ENCODE peak calls at places on chromosomes 7 and 10, in eight cellular contexts. K is transverse colon, B is A549, S is prostate gland, M is HCT116, C is adrenal gland, T is stomach, Y is testis. U is an unnamed sample.

GRCh38 chr10:75974080-75974479 is 542.7 kb downstream of the LRMDA start:
- DNase-seq in T (no peak), M (no peak), K (no peak), B (no peak), C (no peak), Y (no peak), S (no peak), U (no peak)

GRCh38 chr10:117734626-117735405 is 192.3 kb downstream of the EMX2 start:
- DNase-seq in M (no peak), S (no peak), T (no peak), K (no peak), B (no peak), C (no peak), Y (peak), U (no peak)

GRCh38 chr7:136655414-136655813 is 213.0 kb upstream of the CHRM2 start:
- DNase-seq in Y (no peak), C (no peak), B (no peak), K (no peak), M (no peak), T (no peak), S (no peak), U (no peak)

GRCh38 chr7:2929321-2930201 is 85.5 kb upstream of the GNA12 start:
- DNase-seq in C (no peak), Y (no peak), T (no peak), S (no peak), B (no peak), K (no peak), M (no peak), U (peak)

GRCh38 chr7:40922316-40922670 is 780.6 kb downstream of the INHBA start:
- DNase-seq in M (no peak), Y (no peak), B (no peak), C (no peak), T (no peak), K (no peak), S (no peak), U (no peak)

GRCh38 chr10:23399701-23400144 is 39.2 kb upstream of the OTUD1 start:
- DNase-seq in M (no peak), K (no peak), T (no peak), C (peak), B (peak), S (no peak), Y (peak), U (no peak)

GRCh38 chr7:50982626-50983025 is 199.9 kb upstream of the GRB10 start:
- DNase-seq in T (no peak), B (peak), K (no peak), C (no peak), Y (no peak), M (no peak), S (no peak), U (no peak)

GRCh38 chr7:117127585-117128168 is 174.4 kb downstream of the ST7 start:
- DNase-seq in Y (peak), M (peak), T (peak), B (peak), C (peak), K (peak), S (peak), U (no peak)

GRCh38 chr10:125023269-125023668 is 81.3 kb downstream of the ZRANB1 start:
- DNase-seq in Y (no peak), S (no peak), M (no peak), B (no peak), T (peak), C (no peak), K (no peak), U (no peak)

GRCh38 chr7:155066417-155066950 is 3.6 kb upstream of the HTR5A start:
- DNase-seq in K (no peak), T (no peak), M (no peak), Y (no peak), S (no peak), C (no peak), B (no peak), U (no peak)

GRCh38 chr7:26147030-26147429 is 5.0 kb upstream of the NFE2L3 start:
- DNase-seq in B (peak), S (no peak), C (peak), M (no peak), K (no peak), Y (no peak), T (no peak), U (no peak)

GRCh38 chr7:144489504-144489903 is 86.0 kb upstream of the NOBOX start:
- DNase-seq in K (no peak), T (no peak), M (no peak), C (no peak), B (no peak), S (no peak), Y (no peak), U (no peak)

DNA sequence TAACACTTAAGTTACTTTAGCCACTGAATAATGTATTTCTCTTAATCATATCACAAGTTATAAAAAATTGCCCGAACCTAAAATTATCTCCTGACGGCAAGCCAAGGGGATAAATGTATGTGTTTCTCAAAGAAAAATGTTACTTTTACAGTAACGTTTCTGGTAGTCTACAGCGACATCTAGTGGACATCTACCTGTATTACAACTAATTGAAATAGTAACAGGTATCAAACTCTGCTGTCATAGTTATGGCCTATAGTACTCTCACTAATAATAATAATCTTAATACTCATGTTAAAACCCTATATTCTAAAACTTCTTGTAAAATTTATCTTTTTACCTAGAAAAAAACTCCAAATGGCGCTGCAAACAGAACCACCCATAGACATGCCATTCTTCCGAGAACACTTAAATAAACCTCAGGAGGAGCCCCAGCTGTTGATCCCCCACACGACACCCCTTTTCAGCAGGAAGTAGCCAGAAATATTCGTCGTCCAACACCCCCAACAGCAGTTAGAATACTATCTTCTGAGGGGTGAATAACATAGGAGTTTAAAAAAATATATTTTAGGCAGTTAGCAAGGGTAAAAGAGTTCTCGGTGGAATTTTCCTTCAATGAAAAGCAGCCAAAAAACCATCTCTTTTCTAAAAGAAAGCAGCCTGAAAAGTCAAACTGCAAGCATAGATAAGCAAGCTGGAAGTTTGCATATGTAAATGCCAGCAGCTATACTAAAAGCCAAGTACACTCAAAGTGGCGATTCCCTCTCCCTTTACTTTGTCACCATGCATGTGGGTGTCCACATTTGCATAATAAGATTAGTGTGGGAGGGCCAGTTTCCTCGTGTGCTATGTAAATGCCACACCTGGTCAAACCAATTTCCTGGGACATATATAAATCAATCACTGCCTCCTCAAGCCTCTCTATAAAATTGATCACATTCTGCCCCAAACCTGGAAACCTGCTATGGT is 40.5 kb upstream of the ZNF107 start:
- DNase-seq in B (no peak), S (no peak), T (no peak), Y (no peak), M (no peak), K (no peak), C (no peak), U (no peak)
- TF ChIP-seq CTCF in B (peak), S (peak), T (peak), Y (peak), M (peak), K (peak), C (peak), U (peak)

DNA sequence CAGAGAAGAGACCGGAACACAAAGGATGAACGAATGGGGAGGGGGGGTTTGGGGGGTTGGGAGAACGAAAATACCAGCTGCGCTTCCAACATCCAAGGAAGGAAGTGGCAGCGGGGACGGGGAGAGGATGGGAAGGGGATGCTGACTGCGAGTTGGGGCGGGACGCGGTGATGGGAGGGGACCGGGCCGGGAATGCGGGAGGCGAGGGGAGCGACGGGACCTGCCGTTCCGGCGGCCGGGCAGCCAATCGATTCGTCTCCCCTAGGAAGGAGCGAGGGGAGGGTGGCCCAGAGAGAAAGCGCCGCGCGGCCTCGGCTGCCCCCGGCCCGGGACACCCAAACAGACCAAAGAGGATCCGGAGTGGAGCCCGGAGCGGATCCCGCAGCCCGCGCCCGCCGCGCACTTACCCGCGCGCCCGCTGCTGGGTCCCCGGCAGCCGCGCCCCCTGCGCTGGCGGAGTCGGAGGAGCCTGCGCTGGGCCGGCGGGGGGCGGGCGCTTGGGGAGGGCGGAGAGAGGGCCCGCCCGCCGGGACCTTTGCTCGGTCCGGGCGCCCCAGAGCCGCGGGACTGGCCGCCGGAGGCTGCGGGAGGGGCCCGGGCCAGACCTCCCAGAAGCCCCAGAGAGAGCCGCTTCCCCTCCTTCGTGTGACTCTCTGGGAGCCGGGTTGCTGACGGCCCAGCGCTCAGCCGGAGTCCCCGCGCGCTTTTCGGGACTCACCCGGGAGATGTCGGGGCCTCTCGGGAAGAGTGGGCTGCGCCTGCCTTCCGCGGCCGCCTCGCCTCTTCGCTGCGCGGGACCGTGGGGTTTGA is at the start of gene GSDME:
- DNase-seq in Y (peak), M (no peak), K (peak), T (peak), C (peak), S (peak), B (peak), U (peak)
- TF ChIP-seq POLR2A in Y (no peak), M (peak), K (no peak), T (no peak), C (no peak), S (no peak), B (no peak), U (peak)

GRCh38 chr10:102674566-102674965 is 30.3 kb downstream of the TRIM8 start:
- DNase-seq in C (no peak), Y (no peak), S (no peak), K (no peak), T (no peak), M (no peak), B (no peak), U (no peak)
- H3K4me3 ChIP-seq in C (peak), Y (no peak), S (peak), K (peak), T (peak), M (no peak), B (no peak), U (no peak)

GRCh38 chr7:82808633-82809032 is 354.1 kb downstream of the PCLO start:
- DNase-seq in B (no peak), C (no peak), M (no peak), K (no peak), T (no peak), Y (no peak), S (no peak), U (no peak)

GRCh38 chr7:82805527-82805960 is 357.1 kb downstream of the PCLO start:
- DNase-seq in Y (no peak), S (no peak), B (peak), C (no peak), K (no peak), T (no peak), M (peak), U (no peak)

GRCh38 chr7:82816272-82816671 is 346.4 kb downstream of the PCLO start:
- DNase-seq in C (no peak), Y (no peak), S (no peak), M (peak), B (no peak), K (no peak), T (no peak), U (no peak)

GRCh38 chr7:82810558-82811259 is 352.0 kb downstream of the PCLO start:
- DNase-seq in Y (peak), K (no peak), B (peak), S (peak), M (peak), C (no peak), T (no peak), U (no peak)
- TF ChIP-seq CTCF in Y (peak), K (peak), B (peak), S (peak), M (peak), C (peak), T (no peak), U (peak)

GRCh38 chr7:159226303-159226702 is 81.6 kb upstream of the VIPR2 start:
- DNase-seq in M (no peak), B (no peak), Y (no peak), C (no peak), T (no peak), K (no peak), S (no peak), U (no peak)
- TF ChIP-seq POLR2A in M (no peak), B (no peak), Y (no peak), C (no peak), T (no peak), K (no peak), S (no peak), U (no peak)

DNA sequence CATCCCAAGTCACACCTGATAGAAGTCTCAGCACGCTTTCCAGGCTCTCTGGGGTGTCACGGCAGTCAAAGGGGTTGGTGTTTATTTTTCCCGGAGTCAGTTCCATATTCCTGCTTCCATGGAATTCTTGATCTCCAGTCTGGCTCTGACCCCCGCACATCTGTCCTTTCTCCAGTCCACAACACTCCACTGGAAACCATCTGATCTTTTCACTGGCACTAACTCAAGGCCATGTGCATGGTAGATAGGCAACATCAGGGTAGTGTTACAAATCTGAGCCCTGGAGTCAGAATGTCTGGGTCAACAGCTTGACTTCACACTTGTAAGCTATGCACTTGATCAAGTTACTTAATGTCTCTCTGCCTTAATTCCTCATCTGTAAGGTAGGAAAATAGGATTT is 176.2 kb downstream of the WDR11 start:
- DNase-seq in M (no peak), S (no peak), C (peak), T (no peak), K (no peak), B (no peak), Y (no peak), U (no peak)
- H3K4me3 ChIP-seq in M (no peak), S (no peak), C (no peak), T (no peak), K (no peak), B (no peak), Y (no peak), U (no peak)

GRCh38 chr7:24980695-24981543 is 941 bp upstream of the OSBPL3 start:
- DNase-seq in S (no peak), T (peak), M (no peak), Y (peak), B (peak), K (peak), C (peak), U (peak)

GRCh38 chr7:24978837-24979469 is 1.0 kb downstream of the OSBPL3 start:
- DNase-seq in Y (no peak), M (no peak), C (no peak), S (no peak), B (no peak), T (no peak), K (peak), U (peak)

GRCh38 chr7:24979470-24979862 is 512 bp downstream of the OSBPL3 start:
- DNase-seq in Y (peak), T (peak), B (peak), K (peak), S (peak), M (no peak), C (peak), U (peak)

GRCh38 chr7:24981544-24981951 is 1.6 kb upstream of the OSBPL3 start:
- DNase-seq in B (peak), T (peak), S (no peak), Y (peak), M (no peak), C (peak), K (peak), U (peak)

DNA sequence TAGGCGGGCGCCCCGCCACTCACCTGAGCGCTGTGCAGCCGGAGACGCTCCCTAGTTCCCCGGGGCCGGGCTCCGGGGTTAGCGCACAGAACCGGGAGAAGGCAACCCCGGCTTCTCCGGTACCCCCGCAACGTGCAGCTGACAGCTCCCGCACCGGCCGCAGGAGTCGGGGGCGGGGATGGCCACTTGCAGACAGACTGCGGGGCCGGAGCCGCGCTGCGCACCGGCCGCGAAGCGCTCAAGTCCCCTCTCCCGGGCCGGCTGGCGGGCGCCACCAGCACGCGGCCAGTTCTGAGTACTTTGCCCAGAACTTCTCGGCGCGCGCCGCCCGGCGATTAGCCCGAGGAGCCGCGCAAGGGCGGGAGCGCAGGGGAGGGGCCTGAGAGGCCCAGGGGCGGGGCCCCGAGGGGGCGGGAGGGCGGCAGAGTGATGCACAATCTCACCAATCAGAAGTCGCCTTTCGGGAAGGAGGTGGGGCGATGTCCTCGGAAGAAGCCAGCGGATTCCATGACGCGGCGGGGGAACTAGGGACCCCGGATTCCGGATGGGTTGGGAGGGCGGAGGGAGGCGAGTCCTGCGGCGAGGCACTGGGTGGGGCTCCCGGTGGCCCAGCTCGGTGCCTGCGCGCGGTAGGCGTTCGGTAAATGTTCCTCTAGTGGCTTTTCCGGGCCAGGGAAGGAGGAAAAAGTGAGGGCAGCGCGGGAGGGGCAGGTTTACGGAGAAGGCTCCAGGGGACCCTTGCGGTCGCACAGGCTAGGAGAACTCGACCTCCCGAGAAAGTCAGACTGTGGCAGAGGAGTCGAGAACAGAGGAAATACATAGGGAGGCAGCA is at the start of gene OSBPL3:
- DNase-seq in M (peak), T (peak), S (peak), C (peak), K (peak), Y (peak), B (peak), U (peak)
- TF ChIP-seq CTCF in M (no peak), T (no peak), S (no peak), C (no peak), K (no peak), Y (no peak), B (no peak), U (no peak)

DNA sequence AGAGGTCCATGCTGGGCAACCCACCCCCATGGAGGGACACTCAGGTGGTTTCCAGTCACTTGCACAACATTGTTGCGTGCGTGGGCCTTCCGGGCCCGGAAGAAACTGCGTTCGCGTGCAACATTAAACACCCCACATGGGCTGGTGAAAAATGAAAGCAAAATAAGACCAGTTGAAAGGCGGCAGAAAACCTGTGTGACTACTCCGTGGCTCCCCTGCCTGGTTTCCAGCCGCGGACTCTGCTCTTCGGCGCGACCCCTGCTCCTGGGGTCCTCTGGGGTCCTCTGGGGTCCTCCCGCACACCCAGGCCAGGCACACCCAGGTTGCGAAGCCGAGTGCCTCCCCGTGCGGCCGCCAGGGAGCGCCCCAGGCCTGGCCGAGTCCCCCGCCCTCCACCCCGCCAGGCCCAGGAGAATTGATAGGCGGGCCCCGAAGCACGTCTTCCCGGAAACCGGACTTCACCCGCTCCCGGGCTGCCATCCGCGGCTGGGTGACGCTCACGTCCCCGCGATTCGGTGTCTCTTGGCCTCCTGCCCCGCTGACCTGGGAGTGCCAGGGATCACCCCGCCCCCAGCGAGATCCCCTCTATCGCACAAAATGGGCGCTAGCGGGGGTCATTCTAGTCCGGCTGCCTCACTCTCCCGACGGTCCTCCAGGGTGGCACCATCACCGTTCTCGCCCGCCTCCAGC is 1.9 kb upstream of the SH2D4B start:
- DNase-seq in K (peak), M (peak), C (peak), S (no peak), B (peak), Y (peak), T (peak), U (peak)
- TF ChIP-seq POLR2A in K (peak), M (peak), C (no peak), S (no peak), B (peak), Y (no peak), T (no peak), U (peak)

GRCh38 chr10:32954080-32954479 is 4.0 kb downstream of the ITGB1 start:
- DNase-seq in Y (no peak), S (no peak), C (no peak), B (peak), T (no peak), M (no peak), K (no peak), U (no peak)
- H3K4me3 ChIP-seq in Y (no peak), S (no peak), C (no peak), B (peak), T (peak), M (no peak), K (no peak), U (no peak)